ENCODE peak calls at places on chromosomes 7 and 10, in seven cellular contexts. One of them, this sample, is unnamed.
A peak's percentile ranks its signal among the peaks of the same experiment; 100 is the strongest.

GRCh38 chr10:6052247-6053221 is 9.6 kb downstream of the IL2RA start:
- DNase-seq in sigmoid colon: peak; percentile 58
- DNase-seq in spleen: peak; percentile 83
- DNase-seq in body of pancreas: no peak
- DNase-seq in IMR-90: no peak
- DNase-seq in A549: no peak
- DNase-seq in breast epithelium: no peak
- DNase-seq in this sample: peak; percentile 23

GRCh38 chr10:113965077-113965476 is 78.6 kb upstream of the ADRB1 start:
- DNase-seq in sigmoid colon: no peak
- DNase-seq in A549: no peak
- DNase-seq in breast epithelium: no peak
- DNase-seq in spleen: no peak
- DNase-seq in IMR-90: no peak
- DNase-seq in body of pancreas: no peak
- DNase-seq in this sample: no peak

GRCh38 chr10:5466451-5466996 is 32.8 kb downstream of the CALML5 start:
- DNase-seq in breast epithelium: peak; percentile 83
- DNase-seq in sigmoid colon: peak; percentile 88
- DNase-seq in spleen: no peak
- DNase-seq in A549: no peak
- DNase-seq in IMR-90: peak; percentile 82
- DNase-seq in body of pancreas: peak; percentile 90
- DNase-seq in this sample: no peak

GRCh38 chr10:60677541-60678129 is 100.6 kb upstream of the CDK1 start:
- DNase-seq in body of pancreas: peak; percentile 12
- DNase-seq in sigmoid colon: no peak
- DNase-seq in A549: no peak
- DNase-seq in IMR-90: no peak
- DNase-seq in breast epithelium: no peak
- DNase-seq in spleen: no peak
- DNase-seq in this sample: no peak

GRCh38 chr10:33337335-33337854 is 2.9 kb upstream of the NRP1 start:
- DNase-seq in IMR-90: peak; percentile 68
- DNase-seq in body of pancreas: peak; percentile 22
- DNase-seq in breast epithelium: no peak
- DNase-seq in sigmoid colon: no peak
- DNase-seq in spleen: no peak
- DNase-seq in A549: peak; percentile 53
- DNase-seq in this sample: no peak

GRCh38 chr10:71045188-71045841 is 156.9 kb upstream of the PCBD1 start:
- DNase-seq in sigmoid colon: peak; percentile 62
- DNase-seq in spleen: peak; percentile 71
- DNase-seq in A549: no peak
- DNase-seq in IMR-90: no peak
- DNase-seq in breast epithelium: no peak
- DNase-seq in body of pancreas: peak; percentile 31
- DNase-seq in this sample: peak; percentile 42

GRCh38 chr7:115352375-115352774 is 430.5 kb downstream of the MDFIC start:
- DNase-seq in IMR-90: peak; percentile 91
- DNase-seq in sigmoid colon: no peak
- DNase-seq in spleen: no peak
- DNase-seq in breast epithelium: no peak
- DNase-seq in body of pancreas: no peak
- DNase-seq in A549: no peak
- DNase-seq in this sample: no peak

GRCh38 chr7:26683277-26683676 is 181.1 kb downstream of the SKAP2 start:
- DNase-seq in A549: no peak
- DNase-seq in sigmoid colon: no peak
- DNase-seq in IMR-90: no peak
- DNase-seq in spleen: no peak
- DNase-seq in body of pancreas: no peak
- DNase-seq in breast epithelium: no peak
- DNase-seq in this sample: no peak

GRCh38 chr10:86955501-86956194 is 1.8 kb downstream of the MMRN2 start:
- DNase-seq in breast epithelium: no peak
- DNase-seq in body of pancreas: peak; percentile 5
- DNase-seq in A549: no peak
- DNase-seq in IMR-90: no peak
- DNase-seq in sigmoid colon: no peak
- DNase-seq in spleen: peak; percentile 82
- DNase-seq in this sample: no peak

GRCh38 chr7:38465946-38466345 is 165.2 kb downstream of the AMPH start:
- DNase-seq in breast epithelium: no peak
- DNase-seq in spleen: no peak
- DNase-seq in body of pancreas: no peak
- DNase-seq in sigmoid colon: no peak
- DNase-seq in A549: no peak
- DNase-seq in IMR-90: peak; percentile 36
- DNase-seq in this sample: no peak

GRCh38 chr10:49152663-49153062 is 18.8 kb upstream of the FAM170B start:
- DNase-seq in A549: no peak
- DNase-seq in body of pancreas: no peak
- DNase-seq in breast epithelium: no peak
- DNase-seq in sigmoid colon: no peak
- DNase-seq in spleen: no peak
- DNase-seq in IMR-90: no peak
- DNase-seq in this sample: no peak

DNA sequence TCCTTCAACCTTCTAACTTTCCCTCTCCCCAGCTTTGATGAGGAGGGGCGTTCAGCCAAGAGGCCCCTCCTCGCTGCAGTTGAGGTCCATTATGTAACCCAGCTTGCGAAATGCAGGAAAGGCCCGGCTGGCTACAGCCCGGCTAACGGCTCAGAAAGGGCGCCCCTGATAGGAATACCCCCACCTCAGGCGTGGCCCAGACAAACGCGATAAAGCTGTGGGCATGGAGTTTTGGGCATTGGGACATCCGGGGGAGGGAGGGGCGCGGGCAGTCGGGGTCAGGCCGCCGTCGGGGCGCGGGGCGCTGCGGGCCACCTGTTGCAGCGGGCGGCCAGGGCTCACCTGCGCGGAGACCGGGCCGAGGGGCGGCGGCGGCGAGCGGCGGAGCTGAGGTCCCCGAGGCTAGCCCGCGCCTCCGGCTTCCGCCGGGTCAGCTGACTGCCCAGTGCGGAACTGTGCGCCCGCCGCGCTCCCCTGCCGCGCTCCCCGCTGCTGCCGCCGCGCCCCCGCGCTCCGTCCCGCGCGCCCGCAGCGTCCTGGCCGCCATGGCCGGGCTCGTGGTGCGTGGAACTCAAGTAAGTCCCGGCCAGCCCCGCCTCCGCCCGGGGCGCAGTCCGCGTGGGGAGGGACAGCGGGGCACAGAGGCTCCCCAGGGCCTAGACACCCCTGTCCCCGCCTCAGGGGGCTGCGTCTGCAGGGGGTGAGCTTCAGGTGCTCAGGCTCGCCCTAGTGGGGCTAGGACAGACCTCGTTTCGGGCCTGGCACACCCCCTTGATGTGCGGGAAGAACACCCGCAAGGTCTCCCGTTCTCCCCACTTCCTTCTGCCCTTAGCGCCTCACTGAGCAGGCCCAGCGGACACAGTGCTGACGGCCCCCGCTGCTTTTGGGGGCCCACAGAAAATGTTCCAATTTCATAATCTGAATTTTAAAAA is at the start of gene LRMDA:
- DNase-seq in breast epithelium: no peak
- DNase-seq in A549: peak; percentile 46
- DNase-seq in sigmoid colon: peak; percentile 79
- DNase-seq in spleen: peak; percentile 90
- DNase-seq in body of pancreas: peak; percentile 73
- DNase-seq in IMR-90: no peak
- DNase-seq in this sample: peak; percentile 93
- TF ChIP-seq POLR2A in breast epithelium: no peak
- TF ChIP-seq POLR2A in A549: no peak
- TF ChIP-seq POLR2A in sigmoid colon: no peak
- TF ChIP-seq POLR2A in spleen: no peak
- TF ChIP-seq POLR2A in body of pancreas: peak; percentile 47
- TF ChIP-seq POLR2A in IMR-90: no peak
- TF ChIP-seq POLR2A in this sample: no peak

GRCh38 chr7:6011541-6011940 is 2.5 kb downstream of the AIMP2 start:
- DNase-seq in body of pancreas: no peak
- DNase-seq in breast epithelium: no peak
- DNase-seq in sigmoid colon: no peak
- DNase-seq in A549: no peak
- DNase-seq in spleen: no peak
- DNase-seq in IMR-90: no peak
- DNase-seq in this sample: no peak

GRCh38 chr7:6012355-6013104 is 3.5 kb downstream of the AIMP2 start:
- DNase-seq in body of pancreas: peak; percentile 14
- DNase-seq in spleen: no peak
- DNase-seq in IMR-90: no peak
- DNase-seq in sigmoid colon: no peak
- DNase-seq in A549: no peak
- DNase-seq in breast epithelium: no peak
- DNase-seq in this sample: peak; percentile 62

DNA sequence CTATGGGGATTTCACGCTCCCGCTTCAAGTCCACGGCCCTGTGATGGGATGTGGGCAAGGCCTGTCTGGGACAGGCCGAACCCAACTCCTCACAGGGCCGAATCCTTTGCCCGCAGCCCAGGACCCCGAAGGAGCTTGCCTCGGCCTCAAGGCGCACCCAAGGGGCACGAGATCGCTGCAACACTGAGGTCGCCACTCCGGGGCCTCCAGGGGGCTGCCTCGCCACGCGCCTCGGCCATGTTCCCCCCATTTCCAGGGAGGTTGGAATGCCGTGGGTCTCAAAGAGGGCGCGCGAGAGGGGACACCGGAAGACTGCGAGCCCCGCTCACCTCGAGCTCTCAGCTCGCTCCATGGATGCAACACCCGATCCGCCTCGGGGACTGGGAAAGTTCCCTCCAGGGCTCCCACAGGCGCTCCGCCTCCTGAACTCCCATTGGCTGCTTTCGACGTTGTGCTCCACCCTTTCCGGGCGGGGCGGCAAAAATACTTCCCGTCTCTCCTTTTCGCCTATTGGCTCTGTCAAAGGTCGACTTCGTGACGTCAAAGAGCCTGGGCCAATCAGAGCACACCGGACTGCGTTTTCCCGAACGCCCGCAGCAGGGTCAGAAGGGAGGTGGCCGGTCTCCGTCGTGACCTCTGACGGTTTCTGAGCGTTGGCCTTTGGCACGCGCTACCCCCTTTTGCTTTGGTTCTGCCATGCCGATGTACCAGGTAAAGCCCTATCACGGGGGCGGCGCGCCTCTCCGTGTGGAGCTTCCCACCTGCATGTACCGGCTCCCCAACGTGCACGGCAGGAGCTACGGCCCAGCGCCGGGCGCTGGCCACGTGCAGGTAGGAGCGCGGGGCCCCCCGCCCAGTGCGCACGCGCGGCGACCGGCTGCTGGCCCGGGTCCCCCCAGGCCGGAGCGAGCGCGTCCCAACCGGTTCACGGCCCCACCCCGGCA is at the start of the genes AIMP2 and PMS2:
- DNase-seq in body of pancreas: peak; percentile 98
- DNase-seq in A549: peak; percentile 96
- DNase-seq in spleen: peak; percentile 97
- DNase-seq in sigmoid colon: peak; percentile 99
- DNase-seq in breast epithelium: peak; percentile 97
- DNase-seq in IMR-90: peak; percentile 98
- DNase-seq in this sample: peak; percentile 96
- TF ChIP-seq POLR2A in body of pancreas: peak; percentile 83
- TF ChIP-seq POLR2A in A549: peak; percentile 77
- TF ChIP-seq POLR2A in spleen: no peak
- TF ChIP-seq POLR2A in sigmoid colon: peak; percentile 72
- TF ChIP-seq POLR2A in breast epithelium: peak; percentile 40
- TF ChIP-seq POLR2A in IMR-90: peak; percentile 85
- TF ChIP-seq POLR2A in this sample: peak; percentile 85

DNA sequence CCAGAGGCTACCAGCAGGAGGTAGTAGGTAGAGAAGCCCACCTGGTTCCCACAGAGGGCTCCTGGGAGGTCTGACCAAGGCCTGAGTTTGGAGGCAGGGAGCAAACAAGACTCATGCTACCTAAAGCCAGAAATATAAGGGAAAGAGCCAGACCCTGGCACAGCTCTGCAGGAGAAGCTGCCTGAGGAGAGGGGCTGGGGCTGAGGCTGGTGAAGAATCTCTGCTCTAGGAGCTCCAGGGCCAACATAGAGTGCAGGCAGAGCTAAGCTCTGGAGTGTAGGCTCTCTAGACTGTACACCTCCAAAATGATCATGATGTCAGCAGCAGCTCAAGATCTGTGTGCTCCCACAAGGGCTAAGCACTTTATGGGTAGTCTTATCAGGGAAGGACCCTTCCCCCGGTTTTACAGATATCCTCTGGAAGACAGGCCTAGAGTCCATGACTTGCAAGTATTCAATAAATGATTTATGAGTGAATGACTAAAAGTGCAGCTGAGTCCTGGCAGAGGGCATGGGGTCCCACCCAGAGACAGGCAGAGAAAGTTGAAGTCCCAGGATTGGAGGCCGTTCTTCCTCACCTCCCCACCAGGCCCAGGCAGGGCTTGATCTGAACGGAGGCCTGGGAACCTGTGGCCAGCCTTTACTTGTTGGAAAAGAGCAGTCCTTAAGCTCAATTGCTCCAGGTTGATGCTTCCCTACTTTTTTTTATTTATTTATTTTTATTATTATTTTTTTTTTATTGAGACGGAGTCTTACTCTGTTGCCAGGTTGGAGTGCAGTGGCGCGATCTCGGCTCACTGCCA is 71.5 kb upstream of the LRRC4 start:
- DNase-seq in body of pancreas: no peak
- DNase-seq in sigmoid colon: no peak
- DNase-seq in A549: no peak
- DNase-seq in IMR-90: no peak
- DNase-seq in spleen: peak; percentile 51
- DNase-seq in breast epithelium: no peak
- DNase-seq in this sample: no peak
- TF ChIP-seq POLR2A in body of pancreas: no peak
- TF ChIP-seq POLR2A in sigmoid colon: no peak
- TF ChIP-seq POLR2A in A549: no peak
- TF ChIP-seq POLR2A in IMR-90: no peak
- TF ChIP-seq POLR2A in spleen: no peak
- TF ChIP-seq POLR2A in breast epithelium: no peak
- TF ChIP-seq POLR2A in this sample: no peak

GRCh38 chr10:133377818-133378250 is 1.2 kb upstream of the PAOX start:
- DNase-seq in IMR-90: no peak
- DNase-seq in spleen: peak; percentile 88
- DNase-seq in breast epithelium: no peak
- DNase-seq in sigmoid colon: no peak
- DNase-seq in body of pancreas: no peak
- DNase-seq in A549: no peak
- DNase-seq in this sample: no peak

GRCh38 chr10:133378251-133379096 is 588 bp upstream of the PAOX start:
- DNase-seq in A549: peak; percentile 48
- DNase-seq in IMR-90: peak; percentile 32
- DNase-seq in body of pancreas: peak; percentile 60
- DNase-seq in breast epithelium: no peak
- DNase-seq in spleen: peak; percentile 96
- DNase-seq in sigmoid colon: peak; percentile 81
- DNase-seq in this sample: peak; percentile 95

GRCh38 chr10:133379801-133380666 is 972 bp downstream of the PAOX start:
- DNase-seq in body of pancreas: no peak
- DNase-seq in spleen: peak; percentile 84
- DNase-seq in IMR-90: no peak
- DNase-seq in sigmoid colon: no peak
- DNase-seq in breast epithelium: no peak
- DNase-seq in A549: no peak
- DNase-seq in this sample: no peak

GRCh38 chr10:133381041-133381440 is 2.0 kb downstream of the PAOX start:
- DNase-seq in sigmoid colon: no peak
- DNase-seq in body of pancreas: no peak
- DNase-seq in A549: no peak
- DNase-seq in spleen: peak; percentile 78
- DNase-seq in breast epithelium: no peak
- DNase-seq in IMR-90: no peak
- DNase-seq in this sample: no peak

GRCh38 chr10:133379152-133379800 is at the start of gene PAOX:
- DNase-seq in body of pancreas: peak; percentile 72
- DNase-seq in sigmoid colon: peak; percentile 88
- DNase-seq in IMR-90: peak; percentile 46
- DNase-seq in A549: peak; percentile 59
- DNase-seq in spleen: peak; percentile 94
- DNase-seq in breast epithelium: peak; percentile 68
- DNase-seq in this sample: peak; percentile 93
- TF ChIP-seq POLR2A in body of pancreas: no peak
- TF ChIP-seq POLR2A in sigmoid colon: no peak
- TF ChIP-seq POLR2A in IMR-90: no peak
- TF ChIP-seq POLR2A in A549: peak; percentile 18
- TF ChIP-seq POLR2A in spleen: no peak
- TF ChIP-seq POLR2A in breast epithelium: no peak
- TF ChIP-seq POLR2A in this sample: peak; percentile 61

This sample was measured in upper lobe of left lung.